ENCODE peak calls at places on chromosome 11, in six cellular contexts. R is anterior cingulate cortex, L is NCI-H1930, N is lower leg skin, I is ELR, H is AML-193. S is an unnamed sample.

GRCh38 chr11:66912361-66912760 is 45.8 kb downstream of the PC start:
- DNase-seq in R (peak), L (no peak), N (no peak), I (no peak), H (no peak), S (no peak)

GRCh38 chr11:16985297-16985696 is 28.9 kb downstream of the PLEKHA7 start:
- DNase-seq in R (no peak), L (no peak), N (no peak), I (no peak), H (no peak), S (no peak)

GRCh38 chr11:72783144-72783910 is 10.5 kb downstream of the STARD10 start:
- DNase-seq in R (no peak), L (no peak), N (no peak), I (no peak), H (no peak), S (no peak)

GRCh38 chr11:57214494-57214893 is 22.6 kb downstream of the APLNR start:
- DNase-seq in R (no peak), L (no peak), N (no peak), I (peak), H (no peak), S (no peak)

GRCh38 chr11:85256433-85256832 is 370.7 kb downstream of the DLG2 start:
- DNase-seq in R (no peak), L (no peak), N (no peak), I (no peak), H (no peak), S (no peak)

GRCh38 chr11:7385532-7385931 is 99.8 kb upstream of the OLFML1 start:
- DNase-seq in R (no peak), L (no peak), N (no peak), I (no peak), H (no peak), S (no peak)

GRCh38 chr11:59145534-59145933 is 2.9 kb downstream of the FAM111A start:
- DNase-seq in R (no peak), L (no peak), N (no peak), I (peak), H (peak), S (no peak)

GRCh38 chr11:8720868-8721739 is 38.5 kb downstream of the RPL27A start:
- DNase-seq in R (no peak), L (no peak), N (peak), I (no peak), H (no peak), S (peak)

GRCh38 chr11:134497586-134497985 is 85.5 kb upstream of the B3GAT1 start:
- DNase-seq in R (no peak), L (no peak), N (no peak), I (no peak), H (no peak), S (peak)

GRCh38 chr11:90997241-90997640 is 774.4 kb upstream of the CHORDC1 start:
- DNase-seq in R (no peak), L (no peak), N (no peak), I (no peak), H (no peak), S (no peak)

S was measured in ureter.